ENCODE peak calls at places on chromosome 21, in eight cellular contexts. One of them, this sample, is unnamed.

GRCh38 chr21:19123053-19123452 is 719.5 kb upstream of the TMPRSS15 start:
- DNase-seq in iPS DF 19.7: no peak
- DNase-seq in sigmoid colon: no peak
- DNase-seq in stimulated activated CD8-positive, alpha-beta memory T cell treated with anti-CD3 and anti-CD28 coated beads, Interleukin-2, amount 100 ng/mL, for 1 hour: no peak
- DNase-seq in naive B cell: no peak
- DNase-seq in stimulated activated naive CD8-positive, alpha-beta T cell treated with anti-CD3 and anti-CD28 coated beads, Interleukin-15, Interleukin-2, amounts not matched to agents 100 U/mL and 50 U/mL, for 24 hours: no peak
- DNase-seq in putamen: no peak
- DNase-seq in kidney tubule cell: no peak
- DNase-seq in this sample: no peak

GRCh38 chr21:34911360-34911759 is 137.7 kb downstream of the RUNX1 start:
- DNase-seq in iPS DF 19.7: no peak
- DNase-seq in sigmoid colon: no peak
- DNase-seq in stimulated activated CD8-positive, alpha-beta memory T cell treated with anti-CD3 and anti-CD28 coated beads, Interleukin-2, amount 100 ng/mL, for 1 hour: no peak
- DNase-seq in naive B cell: no peak
- DNase-seq in stimulated activated naive CD8-positive, alpha-beta T cell treated with anti-CD3 and anti-CD28 coated beads, Interleukin-15, Interleukin-2, amounts not matched to agents 100 U/mL and 50 U/mL, for 24 hours: no peak
- DNase-seq in putamen: no peak
- DNase-seq in kidney tubule cell: no peak
- DNase-seq in this sample: no peak

GRCh38 chr21:32653326-32653901 is 41.2 kb upstream of the CFAP298 start:
- DNase-seq in iPS DF 19.7: no peak
- DNase-seq in sigmoid colon: no peak
- DNase-seq in stimulated activated CD8-positive, alpha-beta memory T cell treated with anti-CD3 and anti-CD28 coated beads, Interleukin-2, amount 100 ng/mL, for 1 hour: no peak
- DNase-seq in naive B cell: peak
- DNase-seq in stimulated activated naive CD8-positive, alpha-beta T cell treated with anti-CD3 and anti-CD28 coated beads, Interleukin-15, Interleukin-2, amounts not matched to agents 100 U/mL and 50 U/mL, for 24 hours: peak
- DNase-seq in putamen: no peak
- DNase-seq in kidney tubule cell: peak
- DNase-seq in this sample: no peak

GRCh38 chr21:42437786-42438185 is 34.1 kb downstream of the UBASH3A start:
- DNase-seq in iPS DF 19.7: no peak
- DNase-seq in sigmoid colon: no peak
- DNase-seq in stimulated activated CD8-positive, alpha-beta memory T cell treated with anti-CD3 and anti-CD28 coated beads, Interleukin-2, amount 100 ng/mL, for 1 hour: no peak
- DNase-seq in naive B cell: no peak
- DNase-seq in stimulated activated naive CD8-positive, alpha-beta T cell treated with anti-CD3 and anti-CD28 coated beads, Interleukin-15, Interleukin-2, amounts not matched to agents 100 U/mL and 50 U/mL, for 24 hours: no peak
- DNase-seq in putamen: no peak
- DNase-seq in kidney tubule cell: peak
- DNase-seq in this sample: no peak

GRCh38 chr21:45766501-45766900 is 123.0 kb downstream of the PCBP3 start:
- DNase-seq in iPS DF 19.7: no peak
- DNase-seq in sigmoid colon: no peak
- DNase-seq in stimulated activated CD8-positive, alpha-beta memory T cell treated with anti-CD3 and anti-CD28 coated beads, Interleukin-2, amount 100 ng/mL, for 1 hour: no peak
- DNase-seq in naive B cell: no peak
- DNase-seq in stimulated activated naive CD8-positive, alpha-beta T cell treated with anti-CD3 and anti-CD28 coated beads, Interleukin-15, Interleukin-2, amounts not matched to agents 100 U/mL and 50 U/mL, for 24 hours: no peak
- DNase-seq in putamen: no peak
- DNase-seq in kidney tubule cell: no peak
- DNase-seq in this sample: no peak

GRCh38 chr21:45525910-45526306 is 16.3 kb downstream of the SLC19A1 start:
- DNase-seq in iPS DF 19.7: no peak
- DNase-seq in sigmoid colon: peak
- DNase-seq in stimulated activated CD8-positive, alpha-beta memory T cell treated with anti-CD3 and anti-CD28 coated beads, Interleukin-2, amount 100 ng/mL, for 1 hour: no peak
- DNase-seq in naive B cell: no peak
- DNase-seq in stimulated activated naive CD8-positive, alpha-beta T cell treated with anti-CD3 and anti-CD28 coated beads, Interleukin-15, Interleukin-2, amounts not matched to agents 100 U/mL and 50 U/mL, for 24 hours: no peak
- DNase-seq in putamen: no peak
- DNase-seq in kidney tubule cell: no peak
- DNase-seq in this sample: no peak

GRCh38 chr21:37758997-37759396 is 157.3 kb downstream of the KCNJ6 start:
- DNase-seq in iPS DF 19.7: peak
- DNase-seq in sigmoid colon: no peak
- DNase-seq in stimulated activated CD8-positive, alpha-beta memory T cell treated with anti-CD3 and anti-CD28 coated beads, Interleukin-2, amount 100 ng/mL, for 1 hour: no peak
- DNase-seq in naive B cell: no peak
- DNase-seq in stimulated activated naive CD8-positive, alpha-beta T cell treated with anti-CD3 and anti-CD28 coated beads, Interleukin-15, Interleukin-2, amounts not matched to agents 100 U/mL and 50 U/mL, for 24 hours: peak
- DNase-seq in putamen: no peak
- DNase-seq in kidney tubule cell: peak
- DNase-seq in this sample: peak

GRCh38 chr21:46603228-46603627 is 1.7 kb downstream of the S100B start:
- DNase-seq in iPS DF 19.7: peak
- DNase-seq in sigmoid colon: no peak
- DNase-seq in stimulated activated CD8-positive, alpha-beta memory T cell treated with anti-CD3 and anti-CD28 coated beads, Interleukin-2, amount 100 ng/mL, for 1 hour: no peak
- DNase-seq in naive B cell: no peak
- DNase-seq in stimulated activated naive CD8-positive, alpha-beta T cell treated with anti-CD3 and anti-CD28 coated beads, Interleukin-15, Interleukin-2, amounts not matched to agents 100 U/mL and 50 U/mL, for 24 hours: no peak
- DNase-seq in putamen: no peak
- DNase-seq in kidney tubule cell: no peak
- DNase-seq in this sample: no peak

GRCh38 chr21:26846036-26846931 is 1.1 kb upstream of the ADAMTS1 start:
- DNase-seq in iPS DF 19.7: no peak
- DNase-seq in sigmoid colon: peak
- DNase-seq in stimulated activated CD8-positive, alpha-beta memory T cell treated with anti-CD3 and anti-CD28 coated beads, Interleukin-2, amount 100 ng/mL, for 1 hour: no peak
- DNase-seq in naive B cell: no peak
- DNase-seq in stimulated activated naive CD8-positive, alpha-beta T cell treated with anti-CD3 and anti-CD28 coated beads, Interleukin-15, Interleukin-2, amounts not matched to agents 100 U/mL and 50 U/mL, for 24 hours: peak
- DNase-seq in putamen: peak
- DNase-seq in kidney tubule cell: peak
- DNase-seq in this sample: peak

GRCh38 chr21:28207776-28208175 is 784.9 kb downstream of the LTN1 start:
- DNase-seq in iPS DF 19.7: no peak
- DNase-seq in sigmoid colon: no peak
- DNase-seq in stimulated activated CD8-positive, alpha-beta memory T cell treated with anti-CD3 and anti-CD28 coated beads, Interleukin-2, amount 100 ng/mL, for 1 hour: no peak
- DNase-seq in naive B cell: no peak
- DNase-seq in stimulated activated naive CD8-positive, alpha-beta T cell treated with anti-CD3 and anti-CD28 coated beads, Interleukin-15, Interleukin-2, amounts not matched to agents 100 U/mL and 50 U/mL, for 24 hours: no peak
- DNase-seq in putamen: no peak
- DNase-seq in kidney tubule cell: no peak
- DNase-seq in this sample: no peak

GRCh38 chr21:36706951-36707762 is 8.2 kb downstream of the SIM2 start:
- DNase-seq in iPS DF 19.7: no peak
- DNase-seq in sigmoid colon: no peak
- DNase-seq in stimulated activated CD8-positive, alpha-beta memory T cell treated with anti-CD3 and anti-CD28 coated beads, Interleukin-2, amount 100 ng/mL, for 1 hour: no peak
- DNase-seq in naive B cell: no peak
- DNase-seq in stimulated activated naive CD8-positive, alpha-beta T cell treated with anti-CD3 and anti-CD28 coated beads, Interleukin-15, Interleukin-2, amounts not matched to agents 100 U/mL and 50 U/mL, for 24 hours: peak
- DNase-seq in putamen: no peak
- DNase-seq in kidney tubule cell: peak
- DNase-seq in this sample: peak

GRCh38 chr21:46119565-46120271 is 21.8 kb downstream of the COL6A2 start:
- DNase-seq in iPS DF 19.7: no peak
- DNase-seq in sigmoid colon: peak
- DNase-seq in stimulated activated CD8-positive, alpha-beta memory T cell treated with anti-CD3 and anti-CD28 coated beads, Interleukin-2, amount 100 ng/mL, for 1 hour: no peak
- DNase-seq in naive B cell: no peak
- DNase-seq in stimulated activated naive CD8-positive, alpha-beta T cell treated with anti-CD3 and anti-CD28 coated beads, Interleukin-15, Interleukin-2, amounts not matched to agents 100 U/mL and 50 U/mL, for 24 hours: no peak
- DNase-seq in putamen: no peak
- DNase-seq in kidney tubule cell: no peak
- DNase-seq in this sample: no peak

GRCh38 chr21:45416619-45417018 is 11.7 kb downstream of the COL18A1 start:
- DNase-seq in iPS DF 19.7: no peak
- DNase-seq in sigmoid colon: peak
- DNase-seq in stimulated activated CD8-positive, alpha-beta memory T cell treated with anti-CD3 and anti-CD28 coated beads, Interleukin-2, amount 100 ng/mL, for 1 hour: no peak
- DNase-seq in naive B cell: no peak
- DNase-seq in stimulated activated naive CD8-positive, alpha-beta T cell treated with anti-CD3 and anti-CD28 coated beads, Interleukin-15, Interleukin-2, amounts not matched to agents 100 U/mL and 50 U/mL, for 24 hours: no peak
- DNase-seq in putamen: no peak
- DNase-seq in kidney tubule cell: no peak
- DNase-seq in this sample: no peak

GRCh38 chr21:35326677-35327076 is 277.6 kb upstream of the RUNX1 start:
- DNase-seq in iPS DF 19.7: no peak
- DNase-seq in sigmoid colon: no peak
- DNase-seq in stimulated activated CD8-positive, alpha-beta memory T cell treated with anti-CD3 and anti-CD28 coated beads, Interleukin-2, amount 100 ng/mL, for 1 hour: no peak
- DNase-seq in naive B cell: no peak
- DNase-seq in stimulated activated naive CD8-positive, alpha-beta T cell treated with anti-CD3 and anti-CD28 coated beads, Interleukin-15, Interleukin-2, amounts not matched to agents 100 U/mL and 50 U/mL, for 24 hours: no peak
- DNase-seq in putamen: no peak
- DNase-seq in kidney tubule cell: no peak
- DNase-seq in this sample: no peak

GRCh38 chr21:31349208-31349607 is 5.1 kb upstream of the TIAM1 start:
- DNase-seq in iPS DF 19.7: no peak
- DNase-seq in sigmoid colon: no peak
- DNase-seq in stimulated activated CD8-positive, alpha-beta memory T cell treated with anti-CD3 and anti-CD28 coated beads, Interleukin-2, amount 100 ng/mL, for 1 hour: no peak
- DNase-seq in naive B cell: no peak
- DNase-seq in stimulated activated naive CD8-positive, alpha-beta T cell treated with anti-CD3 and anti-CD28 coated beads, Interleukin-15, Interleukin-2, amounts not matched to agents 100 U/mL and 50 U/mL, for 24 hours: no peak
- DNase-seq in putamen: no peak
- DNase-seq in kidney tubule cell: no peak
- DNase-seq in this sample: no peak

GRCh38 chr21:46060596-46061061 is 37.3 kb upstream of the COL6A2 start:
- DNase-seq in iPS DF 19.7: no peak
- DNase-seq in sigmoid colon: peak
- DNase-seq in stimulated activated CD8-positive, alpha-beta memory T cell treated with anti-CD3 and anti-CD28 coated beads, Interleukin-2, amount 100 ng/mL, for 1 hour: no peak
- DNase-seq in naive B cell: no peak
- DNase-seq in stimulated activated naive CD8-positive, alpha-beta T cell treated with anti-CD3 and anti-CD28 coated beads, Interleukin-15, Interleukin-2, amounts not matched to agents 100 U/mL and 50 U/mL, for 24 hours: peak
- DNase-seq in putamen: peak
- DNase-seq in kidney tubule cell: peak
- DNase-seq in this sample: peak

GRCh38 chr21:45974073-45975016 is 7.2 kb upstream of the COL6A1 start:
- DNase-seq in iPS DF 19.7: no peak
- DNase-seq in sigmoid colon: peak
- DNase-seq in stimulated activated CD8-positive, alpha-beta memory T cell treated with anti-CD3 and anti-CD28 coated beads, Interleukin-2, amount 100 ng/mL, for 1 hour: no peak
- DNase-seq in naive B cell: no peak
- DNase-seq in stimulated activated naive CD8-positive, alpha-beta T cell treated with anti-CD3 and anti-CD28 coated beads, Interleukin-15, Interleukin-2, amounts not matched to agents 100 U/mL and 50 U/mL, for 24 hours: peak
- DNase-seq in putamen: no peak
- DNase-seq in kidney tubule cell: peak
- DNase-seq in this sample: no peak

GRCh38 chr21:36753556-36753955 is 54.6 kb downstream of the SIM2 start:
- DNase-seq in iPS DF 19.7: no peak
- DNase-seq in sigmoid colon: no peak
- DNase-seq in stimulated activated CD8-positive, alpha-beta memory T cell treated with anti-CD3 and anti-CD28 coated beads, Interleukin-2, amount 100 ng/mL, for 1 hour: no peak
- DNase-seq in naive B cell: no peak
- DNase-seq in stimulated activated naive CD8-positive, alpha-beta T cell treated with anti-CD3 and anti-CD28 coated beads, Interleukin-15, Interleukin-2, amounts not matched to agents 100 U/mL and 50 U/mL, for 24 hours: no peak
- DNase-seq in putamen: no peak
- DNase-seq in kidney tubule cell: peak
- DNase-seq in this sample: no peak

GRCh38 chr21:42570841-42571387 is 57.3 kb downstream of the SLC37A1 start:
- DNase-seq in iPS DF 19.7: no peak
- DNase-seq in sigmoid colon: peak
- DNase-seq in stimulated activated CD8-positive, alpha-beta memory T cell treated with anti-CD3 and anti-CD28 coated beads, Interleukin-2, amount 100 ng/mL, for 1 hour: no peak
- DNase-seq in naive B cell: no peak
- DNase-seq in stimulated activated naive CD8-positive, alpha-beta T cell treated with anti-CD3 and anti-CD28 coated beads, Interleukin-15, Interleukin-2, amounts not matched to agents 100 U/mL and 50 U/mL, for 24 hours: no peak
- DNase-seq in putamen: no peak
- DNase-seq in kidney tubule cell: peak
- DNase-seq in this sample: peak

GRCh38 chr21:28089599-28090421 is 902.9 kb downstream of the LTN1 start:
- DNase-seq in iPS DF 19.7: no peak
- DNase-seq in sigmoid colon: no peak
- DNase-seq in stimulated activated CD8-positive, alpha-beta memory T cell treated with anti-CD3 and anti-CD28 coated beads, Interleukin-2, amount 100 ng/mL, for 1 hour: no peak
- DNase-seq in naive B cell: no peak
- DNase-seq in stimulated activated naive CD8-positive, alpha-beta T cell treated with anti-CD3 and anti-CD28 coated beads, Interleukin-15, Interleukin-2, amounts not matched to agents 100 U/mL and 50 U/mL, for 24 hours: no peak
- DNase-seq in putamen: no peak
- DNase-seq in kidney tubule cell: peak
- DNase-seq in this sample: no peak

GRCh38 chr21:46226920-46227599 is 1.5 kb downstream of the LSS start:
- DNase-seq in iPS DF 19.7: no peak
- DNase-seq in sigmoid colon: peak
- DNase-seq in stimulated activated CD8-positive, alpha-beta memory T cell treated with anti-CD3 and anti-CD28 coated beads, Interleukin-2, amount 100 ng/mL, for 1 hour: no peak
- DNase-seq in naive B cell: no peak
- DNase-seq in stimulated activated naive CD8-positive, alpha-beta T cell treated with anti-CD3 and anti-CD28 coated beads, Interleukin-15, Interleukin-2, amounts not matched to agents 100 U/mL and 50 U/mL, for 24 hours: no peak
- DNase-seq in putamen: no peak
- DNase-seq in kidney tubule cell: peak
- DNase-seq in this sample: no peak

GRCh38 chr21:29007135-29007534 is 12.0 kb downstream of the RWDD2B start:
- DNase-seq in iPS DF 19.7: no peak
- DNase-seq in sigmoid colon: no peak
- DNase-seq in stimulated activated CD8-positive, alpha-beta memory T cell treated with anti-CD3 and anti-CD28 coated beads, Interleukin-2, amount 100 ng/mL, for 1 hour: no peak
- DNase-seq in naive B cell: no peak
- DNase-seq in stimulated activated naive CD8-positive, alpha-beta T cell treated with anti-CD3 and anti-CD28 coated beads, Interleukin-15, Interleukin-2, amounts not matched to agents 100 U/mL and 50 U/mL, for 24 hours: no peak
- DNase-seq in putamen: no peak
- DNase-seq in kidney tubule cell: no peak
- DNase-seq in this sample: no peak

GRCh38 chr21:32252136-32252535 is 26.7 kb downstream of the MIS18A start:
- DNase-seq in iPS DF 19.7: no peak
- DNase-seq in sigmoid colon: no peak
- DNase-seq in stimulated activated CD8-positive, alpha-beta memory T cell treated with anti-CD3 and anti-CD28 coated beads, Interleukin-2, amount 100 ng/mL, for 1 hour: no peak
- DNase-seq in naive B cell: no peak
- DNase-seq in stimulated activated naive CD8-positive, alpha-beta T cell treated with anti-CD3 and anti-CD28 coated beads, Interleukin-15, Interleukin-2, amounts not matched to agents 100 U/mL and 50 U/mL, for 24 hours: no peak
- DNase-seq in putamen: no peak
- DNase-seq in kidney tubule cell: no peak
- DNase-seq in this sample: no peak

GRCh38 chr21:44974676-44975075 is 34.8 kb downstream of the SLX9 start:
- DNase-seq in iPS DF 19.7: no peak
- DNase-seq in sigmoid colon: no peak
- DNase-seq in stimulated activated CD8-positive, alpha-beta memory T cell treated with anti-CD3 and anti-CD28 coated beads, Interleukin-2, amount 100 ng/mL, for 1 hour: no peak
- DNase-seq in naive B cell: no peak
- DNase-seq in stimulated activated naive CD8-positive, alpha-beta T cell treated with anti-CD3 and anti-CD28 coated beads, Interleukin-15, Interleukin-2, amounts not matched to agents 100 U/mL and 50 U/mL, for 24 hours: no peak
- DNase-seq in putamen: no peak
- DNase-seq in kidney tubule cell: no peak
- DNase-seq in this sample: no peak

GRCh38 chr21:35908311-35909078 is 151.8 kb downstream of the SETD4 start:
- DNase-seq in iPS DF 19.7: no peak
- DNase-seq in sigmoid colon: no peak
- DNase-seq in stimulated activated CD8-positive, alpha-beta memory T cell treated with anti-CD3 and anti-CD28 coated beads, Interleukin-2, amount 100 ng/mL, for 1 hour: no peak
- DNase-seq in naive B cell: no peak
- DNase-seq in stimulated activated naive CD8-positive, alpha-beta T cell treated with anti-CD3 and anti-CD28 coated beads, Interleukin-15, Interleukin-2, amounts not matched to agents 100 U/mL and 50 U/mL, for 24 hours: no peak
- DNase-seq in putamen: no peak
- DNase-seq in kidney tubule cell: no peak
- DNase-seq in this sample: no peak

GRCh38 chr21:34054259-34054658 is 19.1 kb upstream of the MRPS6 start:
- DNase-seq in iPS DF 19.7: no peak
- DNase-seq in sigmoid colon: no peak
- DNase-seq in stimulated activated CD8-positive, alpha-beta memory T cell treated with anti-CD3 and anti-CD28 coated beads, Interleukin-2, amount 100 ng/mL, for 1 hour: no peak
- DNase-seq in naive B cell: no peak
- DNase-seq in stimulated activated naive CD8-positive, alpha-beta T cell treated with anti-CD3 and anti-CD28 coated beads, Interleukin-15, Interleukin-2, amounts not matched to agents 100 U/mL and 50 U/mL, for 24 hours: no peak
- DNase-seq in putamen: no peak
- DNase-seq in kidney tubule cell: no peak
- DNase-seq in this sample: peak

GRCh38 chr21:36163780-36164426 is 7.3 kb downstream of the DOP1B start:
- DNase-seq in iPS DF 19.7: no peak
- DNase-seq in sigmoid colon: no peak
- DNase-seq in stimulated activated CD8-positive, alpha-beta memory T cell treated with anti-CD3 and anti-CD28 coated beads, Interleukin-2, amount 100 ng/mL, for 1 hour: no peak
- DNase-seq in naive B cell: no peak
- DNase-seq in stimulated activated naive CD8-positive, alpha-beta T cell treated with anti-CD3 and anti-CD28 coated beads, Interleukin-15, Interleukin-2, amounts not matched to agents 100 U/mL and 50 U/mL, for 24 hours: no peak
- DNase-seq in putamen: no peak
- DNase-seq in kidney tubule cell: no peak
- DNase-seq in this sample: peak

GRCh38 chr21:34813266-34813886 is 144.6 kb downstream of the CLIC6 start:
- DNase-seq in iPS DF 19.7: no peak
- DNase-seq in sigmoid colon: no peak
- DNase-seq in stimulated activated CD8-positive, alpha-beta memory T cell treated with anti-CD3 and anti-CD28 coated beads, Interleukin-2, amount 100 ng/mL, for 1 hour: no peak
- DNase-seq in naive B cell: no peak
- DNase-seq in stimulated activated naive CD8-positive, alpha-beta T cell treated with anti-CD3 and anti-CD28 coated beads, Interleukin-15, Interleukin-2, amounts not matched to agents 100 U/mL and 50 U/mL, for 24 hours: no peak
- DNase-seq in putamen: no peak
- DNase-seq in kidney tubule cell: no peak
- DNase-seq in this sample: no peak

GRCh38 chr21:26842976-26843911 is 2.0 kb downstream of the ADAMTS1 start:
- DNase-seq in iPS DF 19.7: no peak
- DNase-seq in sigmoid colon: peak
- DNase-seq in stimulated activated CD8-positive, alpha-beta memory T cell treated with anti-CD3 and anti-CD28 coated beads, Interleukin-2, amount 100 ng/mL, for 1 hour: no peak
- DNase-seq in naive B cell: no peak
- DNase-seq in stimulated activated naive CD8-positive, alpha-beta T cell treated with anti-CD3 and anti-CD28 coated beads, Interleukin-15, Interleukin-2, amounts not matched to agents 100 U/mL and 50 U/mL, for 24 hours: peak
- DNase-seq in putamen: peak
- DNase-seq in kidney tubule cell: peak
- DNase-seq in this sample: peak

GRCh38 chr21:35138665-35139381 is 89.7 kb upstream of the RUNX1 start:
- DNase-seq in iPS DF 19.7: no peak
- DNase-seq in sigmoid colon: no peak
- DNase-seq in stimulated activated CD8-positive, alpha-beta memory T cell treated with anti-CD3 and anti-CD28 coated beads, Interleukin-2, amount 100 ng/mL, for 1 hour: peak
- DNase-seq in naive B cell: peak
- DNase-seq in stimulated activated naive CD8-positive, alpha-beta T cell treated with anti-CD3 and anti-CD28 coated beads, Interleukin-15, Interleukin-2, amounts not matched to agents 100 U/mL and 50 U/mL, for 24 hours: peak
- DNase-seq in putamen: no peak
- DNase-seq in kidney tubule cell: peak
- DNase-seq in this sample: no peak

GRCh38 chr21:27132270-27132669 is 165.4 kb upstream of the ADAMTS5 start:
- DNase-seq in iPS DF 19.7: no peak
- DNase-seq in sigmoid colon: no peak
- DNase-seq in stimulated activated CD8-positive, alpha-beta memory T cell treated with anti-CD3 and anti-CD28 coated beads, Interleukin-2, amount 100 ng/mL, for 1 hour: no peak
- DNase-seq in naive B cell: no peak
- DNase-seq in stimulated activated naive CD8-positive, alpha-beta T cell treated with anti-CD3 and anti-CD28 coated beads, Interleukin-15, Interleukin-2, amounts not matched to agents 100 U/mL and 50 U/mL, for 24 hours: no peak
- DNase-seq in putamen: no peak
- DNase-seq in kidney tubule cell: peak
- DNase-seq in this sample: no peak

GRCh38 chr21:43362306-43362927 is 64.5 kb downstream of the SIK1 start:
- DNase-seq in iPS DF 19.7: no peak
- DNase-seq in sigmoid colon: peak
- DNase-seq in stimulated activated CD8-positive, alpha-beta memory T cell treated with anti-CD3 and anti-CD28 coated beads, Interleukin-2, amount 100 ng/mL, for 1 hour: peak
- DNase-seq in naive B cell: peak
- DNase-seq in stimulated activated naive CD8-positive, alpha-beta T cell treated with anti-CD3 and anti-CD28 coated beads, Interleukin-15, Interleukin-2, amounts not matched to agents 100 U/mL and 50 U/mL, for 24 hours: peak
- DNase-seq in putamen: no peak
- DNase-seq in kidney tubule cell: peak
- DNase-seq in this sample: peak

GRCh38 chr21:36859744-36860501 is 106.5 kb downstream of the HLCS start:
- DNase-seq in iPS DF 19.7: peak
- DNase-seq in sigmoid colon: peak
- DNase-seq in stimulated activated CD8-positive, alpha-beta memory T cell treated with anti-CD3 and anti-CD28 coated beads, Interleukin-2, amount 100 ng/mL, for 1 hour: no peak
- DNase-seq in naive B cell: no peak
- DNase-seq in stimulated activated naive CD8-positive, alpha-beta T cell treated with anti-CD3 and anti-CD28 coated beads, Interleukin-15, Interleukin-2, amounts not matched to agents 100 U/mL and 50 U/mL, for 24 hours: peak
- DNase-seq in putamen: no peak
- DNase-seq in kidney tubule cell: peak
- DNase-seq in this sample: peak

GRCh38 chr21:26070822-26071425 is 99.6 kb downstream of the APP start:
- DNase-seq in iPS DF 19.7: no peak
- DNase-seq in sigmoid colon: peak
- DNase-seq in stimulated activated CD8-positive, alpha-beta memory T cell treated with anti-CD3 and anti-CD28 coated beads, Interleukin-2, amount 100 ng/mL, for 1 hour: no peak
- DNase-seq in naive B cell: peak
- DNase-seq in stimulated activated naive CD8-positive, alpha-beta T cell treated with anti-CD3 and anti-CD28 coated beads, Interleukin-15, Interleukin-2, amounts not matched to agents 100 U/mL and 50 U/mL, for 24 hours: no peak
- DNase-seq in putamen: no peak
- DNase-seq in kidney tubule cell: peak
- DNase-seq in this sample: peak